ENCODE peak calls at places on chromosomes 6 and 20, in four cellular contexts. K, M, W and Y are unnamed samples.

GRCh38 chr20:13996265-13996664 is 949 bp downstream of the MACROD2 start:
- DNase-seq in M (no peak), W (no peak), K (no peak), Y (no peak)

GRCh38 chr6:105879902-105880547 is 206.1 kb upstream of the PRDM1 start:
- DNase-seq in M (no peak), W (no peak), K (no peak), Y (no peak)

GRCh38 chr6:127786109-127786508 is 114.7 kb downstream of the THEMIS start:
- DNase-seq in W (no peak), K (no peak), M (no peak), Y (no peak)

GRCh38 chr6:157090736-157091135 is 232.6 kb downstream of the TMEM242 start:
- DNase-seq in K (no peak), W (no peak), M (peak; percentile 13), Y (peak; percentile 59)

GRCh38 chr20:4183361-4183760 is 168.0 kb upstream of the RNF24 start:
- DNase-seq in K (no peak), W (no peak), M (no peak), Y (no peak)

GRCh38 chr6:44172759-44173500 is 14.3 kb downstream of the CAPN11 start:
- DNase-seq in W (peak; percentile 91), M (no peak), K (peak; percentile 88), Y (peak; percentile 88)

GRCh38 chr20:63536997-63537524 is at the start of gene PTK6:
- DNase-seq in K (no peak), W (no peak), M (no peak), Y (no peak)

GRCh38 chr6:140684776-140685550 is 1310.5 kb upstream of the CITED2 start:
- DNase-seq in M (no peak), K (no peak), W (no peak), Y (no peak)

GRCh38 chr6:166989427-166990034 is 9.7 kb upstream of the CEP43 start:
- DNase-seq in W (peak; percentile 26), K (peak; percentile 34), M (no peak), Y (peak; percentile 16)

GRCh38 chr20:36149012-36149411 is 5.5 kb upstream of the EPB41L1 start:
- DNase-seq in W (no peak), M (no peak), K (no peak), Y (no peak)

GRCh38 chr6:117506180-117506835 is 23.8 kb downstream of the DCBLD1 start:
- DNase-seq in W (no peak), K (no peak), M (no peak), Y (no peak)

GRCh38 chr6:21587925-21588811 is 5.4 kb upstream of the SOX4 start:
- DNase-seq in K (peak; percentile 74), M (no peak), W (no peak), Y (peak; percentile 62)

GRCh38 chr20:16350465-16350864 is 222.8 kb downstream of the KIF16B start:
- DNase-seq in K (no peak), M (no peak), W (no peak), Y (no peak)

GRCh38 chr20:62785381-62785780 is 10.9 kb upstream of the MRGBP start:
- DNase-seq in W (no peak), K (peak; percentile 62), M (no peak), Y (no peak)

GRCh38 chr20:10539818-10540553 is 104.9 kb downstream of the SLX4IP start:
- DNase-seq in K (no peak), W (no peak), M (no peak), Y (no peak)

GRCh38 chr6:34566830-34567546 is 10.9 kb upstream of the SPDEF start:
- DNase-seq in K (no peak), W (no peak), M (no peak), Y (no peak)

GRCh38 chr6:161918608-161919205 is 644.8 kb upstream of the AGPAT4 start:
- DNase-seq in W (no peak), K (no peak), M (no peak), Y (no peak)

GRCh38 chr20:47011984-47012383 is 117.3 kb downstream of the EYA2 start:
- DNase-seq in M (no peak), W (no peak), K (no peak), Y (no peak)

GRCh38 chr6:157774153-157775135 is 48.6 kb upstream of the SNX9 start:
- DNase-seq in K (peak; percentile 50), W (peak; percentile 87), M (no peak), Y (no peak)

GRCh38 chr6:56962451-56962850 is 7.5 kb downstream of the BEND6 start:
- DNase-seq in W (no peak), M (no peak), K (no peak), Y (no peak)

GRCh38 chr6:145548941-145549652 is 186.2 kb downstream of the EPM2A start:
- DNase-seq in M (no peak), K (no peak), W (no peak), Y (no peak)

GRCh38 chr6:136415351-136416005 is 125.8 kb upstream of the BCLAF1 start:
- DNase-seq in K (no peak), M (no peak), W (no peak), Y (no peak)

GRCh38 chr20:39394461-39394860 is 432.3 kb downstream of the DHX35 start:
- DNase-seq in W (no peak), M (no peak), K (no peak), Y (no peak)

GRCh38 chr6:150924808-150925654 is 59.5 kb downstream of the MTHFD1L start:
- DNase-seq in W (no peak), M (no peak), K (no peak), Y (no peak)

GRCh38 chr6:117441824-117442264 is 16.1 kb upstream of the ROS1 start:
- DNase-seq in M (no peak), K (no peak), W (no peak), Y (no peak)

GRCh38 chr20:62636446-62636845 is 5.9 kb upstream of the SLCO4A1 start:
- DNase-seq in M (no peak), W (no peak), K (no peak), Y (no peak)

GRCh38 chr6:42304313-42304712 is 86.7 kb upstream of the MRPS10 start:
- DNase-seq in K (no peak), M (no peak), W (no peak), Y (no peak)

GRCh38 chr6:75344021-75344420 is 59.4 kb upstream of the TMEM30A start:
- DNase-seq in K (no peak), W (no peak), M (no peak), Y (no peak)

GRCh38 chr20:57435105-57435497 is 43.9 kb downstream of the RBM38 start:
- DNase-seq in M (no peak), W (no peak), K (no peak), Y (no peak)

GRCh38 chr6:29941476-29941875 is 856 bp upstream of the HLA-A start:
- DNase-seq in K (no peak), M (no peak), W (no peak), Y (no peak)

GRCh38 chr20:37302981-37303380 is 13.5 kb downstream of the MANBAL start:
- DNase-seq in W (no peak), M (no peak), K (no peak), Y (no peak)

DNA sequence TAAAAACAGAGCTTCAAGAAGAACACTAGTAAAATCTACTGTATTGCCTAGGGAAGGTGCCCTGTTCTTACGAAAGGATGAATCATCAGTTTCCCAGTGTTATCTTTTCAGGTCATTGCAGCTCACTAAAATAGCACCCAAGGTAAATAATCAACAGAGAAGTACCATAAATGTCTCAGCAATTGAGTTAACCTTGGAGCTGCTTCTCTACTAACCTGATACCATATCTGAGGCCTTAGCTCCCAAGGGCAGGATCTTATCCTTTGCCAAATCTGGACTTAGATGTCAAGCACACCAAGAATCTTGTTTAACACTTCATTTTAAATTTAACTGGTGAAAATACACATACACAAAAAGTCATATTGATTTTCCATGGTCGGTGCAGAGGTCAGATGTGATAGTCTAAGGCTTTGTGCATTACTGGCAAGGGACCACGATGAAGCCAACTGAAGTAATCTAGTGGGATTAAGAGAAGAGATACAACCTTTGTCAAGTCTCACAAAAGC is 81.5 kb downstream of the EDN1 start:
- DNase-seq in M (no peak), W (no peak), K (no peak), Y (no peak)
- TF ChIP-seq TEAD4 in M (no peak), W (no peak), K (no peak), Y (no peak)

DNA sequence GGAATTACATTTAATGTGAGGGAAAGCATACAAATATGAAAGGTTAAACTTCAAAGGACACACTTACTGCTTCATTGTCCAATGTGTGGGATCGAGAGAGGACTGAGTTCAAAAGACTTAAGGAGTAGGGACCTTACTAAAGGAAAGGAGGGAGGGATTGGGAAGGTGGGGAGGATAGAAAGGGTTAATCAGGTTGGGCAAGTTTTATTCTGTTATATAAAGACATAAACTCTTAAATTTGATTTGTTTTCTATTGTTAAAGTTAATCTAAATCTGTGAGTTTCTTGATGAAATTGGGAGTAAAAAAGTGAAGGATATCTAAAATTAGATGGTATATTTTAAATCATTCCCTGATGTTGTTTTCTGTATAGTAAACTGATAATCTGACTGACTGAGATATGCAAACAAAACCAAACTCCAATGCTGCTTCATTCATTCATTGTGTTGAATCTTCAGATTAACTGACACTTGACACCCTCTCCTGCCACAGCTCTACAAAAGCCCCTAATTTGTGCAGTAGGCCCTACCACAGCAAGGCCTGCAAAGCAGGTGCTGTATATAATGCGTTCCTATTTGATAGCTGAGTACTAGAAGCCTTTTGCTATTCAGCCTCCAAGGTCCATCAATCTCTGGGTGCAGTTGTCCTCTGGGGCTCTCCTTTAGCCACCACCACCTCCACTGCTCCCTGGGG is 1.3 kb upstream of the UBE2J1 start:
- DNase-seq in M (no peak), K (no peak), W (no peak), Y (no peak)
- TF ChIP-seq TEAD4 in M (no peak), K (no peak), W (no peak), Y (no peak)

GRCh38 chr20:54153041-54153327 is 20.8 kb downstream of the CYP24A1 start:
- DNase-seq in M (no peak), W (no peak), K (no peak), Y (no peak)

GRCh38 chr20:54151073-54151436 is 22.7 kb downstream of the CYP24A1 start:
- DNase-seq in K (no peak), M (no peak), W (no peak), Y (no peak)

GRCh38 chr20:54151511-54152226 is 22.1 kb downstream of the CYP24A1 start:
- DNase-seq in M (no peak), W (no peak), K (no peak), Y (no peak)

GRCh38 chr20:54153847-54154246 is 19.9 kb downstream of the CYP24A1 start:
- DNase-seq in K (no peak), W (no peak), M (no peak), Y (no peak)

GRCh38 chr20:54152227-54153040 is 21.4 kb downstream of the CYP24A1 start:
- DNase-seq in K (no peak), M (no peak), W (no peak), Y (no peak)
- TF ChIP-seq TEAD4 in K (no peak), M (no peak), W (no peak), Y (no peak)

GRCh38 chr6:89605861-89606260 is 32.7 kb downstream of the LYRM2 start:
- DNase-seq in W (no peak), K (no peak), M (no peak), Y (no peak)

GRCh38 chr6:89602136-89602535 is 36.4 kb downstream of the LYRM2 start:
- DNase-seq in M (no peak), K (no peak), W (no peak), Y (no peak)

GRCh38 chr6:89604662-89605061 is 33.9 kb downstream of the LYRM2 start:
- DNase-seq in M (no peak), W (no peak), K (no peak), Y (peak; percentile 28)

GRCh38 chr6:89599727-89600126 is 38.8 kb downstream of the LYRM2 start:
- DNase-seq in K (no peak), M (no peak), W (no peak), Y (no peak)

DNA sequence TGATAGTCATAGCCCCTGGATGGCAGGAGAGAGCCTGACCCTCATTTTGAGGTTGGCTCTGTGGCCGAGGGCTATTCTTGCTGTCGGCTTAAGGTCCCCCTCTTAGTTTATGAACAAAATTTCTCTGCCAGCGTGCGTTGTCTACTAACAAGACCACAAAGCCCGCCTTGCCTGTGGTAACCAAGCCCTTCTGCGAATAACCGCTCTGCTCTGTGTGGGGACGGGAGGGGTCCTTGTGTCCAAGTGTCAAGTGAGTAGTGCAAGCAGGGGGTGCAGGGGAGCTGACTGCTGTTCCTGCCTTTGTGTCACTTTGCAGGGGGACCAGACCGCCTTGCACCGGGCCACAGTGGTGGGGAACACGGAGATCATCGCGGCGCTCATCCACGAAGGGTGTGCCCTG is 35.8 kb downstream of the LYRM2 start:
- DNase-seq in M (no peak), W (no peak), K (no peak), Y (no peak)
- TF ChIP-seq TEAD4 in M (no peak), W (no peak), K (no peak), Y (no peak)